ENCODE peak calls at places on chromosomes 3 and 15, in four cellular contexts. P is K562, A is HepG2, T is GM12878. B is an unnamed sample.

GRCh38 chr3:23356169-23356568 is 153.0 kb downstream of the UBE2E2 start:
- DNase-seq in P (no peak), T (no peak), A (no peak), B (no peak)

GRCh38 chr15:70892912-70893560 is 410 bp downstream of the LRRC49 start:
- DNase-seq in A (peak; percentile 6), P (no peak), T (no peak), B (no peak)

GRCh38 chr15:91186892-91187644 is 87.0 kb downstream of the SV2B start:
- DNase-seq in A (peak; percentile 13), T (no peak), P (peak; percentile 45), B (no peak)

GRCh38 chr3:124882749-124883148 is 4.4 kb downstream of the ITGB5 start:
- DNase-seq in A (no peak), T (no peak), P (no peak), B (no peak)

GRCh38 chr15:74387988-74388955 is 20.8 kb upstream of the CYP11A1 start:
- DNase-seq in A (peak; percentile 43), P (no peak), T (no peak), B (no peak)

GRCh38 chr3:146223401-146224373 is 27.2 kb downstream of the PLSCR4 start:
- DNase-seq in P (no peak), A (peak; percentile 62), T (no peak), B (no peak)

GRCh38 chr15:66154581-66154980 is 99.0 kb downstream of the MEGF11 start:
- DNase-seq in A (no peak), P (no peak), T (no peak), B (no peak)

GRCh38 chr15:68829068-68829467 is 8.4 kb upstream of the ANP32A start:
- DNase-seq in P (peak; percentile 40), A (peak; percentile 27), T (no peak), B (no peak)

GRCh38 chr3:153209596-153209995 is 47.6 kb downstream of the RAP2B start:
- DNase-seq in T (no peak), A (no peak), P (peak; percentile 56), B (peak; percentile 74)

GRCh38 chr3:132543016-132543739 is 53.9 kb upstream of the ACKR4 start:
- DNase-seq in P (peak; percentile 21), T (peak; percentile 7), A (peak; percentile 53), B (no peak)

GRCh38 chr3:38000965-38001455 is 10.4 kb downstream of the VILL start:
- DNase-seq in T (no peak), P (no peak), A (no peak), B (peak; percentile 9)

GRCh38 chr15:25437751-25438600 is 848 bp downstream of the UBE3A start:
- DNase-seq in A (peak; percentile 25), P (peak; percentile 74), T (no peak), B (peak; percentile 70)

GRCh38 chr3:11335056-11335608 is 62.9 kb downstream of the ATG7 start:
- DNase-seq in T (peak; percentile 5), A (peak; percentile 48), P (peak; percentile 70), B (no peak)

GRCh38 chr3:158434412-158435038 is 136.5 kb upstream of the MLF1 start:
- DNase-seq in T (peak; percentile 40), A (peak; percentile 78), P (peak; percentile 80), B (peak; percentile 53)

GRCh38 chr3:257826-258225 is 61.3 kb downstream of the CHL1 start:
- DNase-seq in P (no peak), A (no peak), T (no peak), B (no peak)

GRCh38 chr3:2511356-2511755 is 412.7 kb downstream of the CNTN4 start:
- DNase-seq in A (no peak), P (no peak), T (no peak), B (no peak)

GRCh38 chr15:87816016-87816415 is 440.5 kb downstream of the NTRK3 start:
- DNase-seq in P (no peak), T (no peak), A (no peak), B (no peak)

GRCh38 chr3:21551019-21551418 is 200.0 kb downstream of the ZNF385D start:
- DNase-seq in P (peak; percentile 61), T (no peak), A (peak; percentile 1), B (no peak)

GRCh38 chr15:74870496-74871213 is 2.5 kb downstream of the SCAMP2 start:
- DNase-seq in P (no peak), A (no peak), T (no peak), B (no peak)

GRCh38 chr3:159210336-159210735 is 408.5 kb downstream of the MFSD1 start:
- DNase-seq in P (no peak), A (no peak), T (no peak), B (no peak)

GRCh38 chr3:113634782-113635474 is 61.5 kb downstream of the USF3 start:
- DNase-seq in T (no peak), A (no peak), P (no peak), B (no peak)

GRCh38 chr3:16513141-16514020 is at the start of gene RFTN1:
- DNase-seq in A (no peak), P (peak; percentile 7), T (no peak), B (peak; percentile 41)

GRCh38 chr3:160928183-160928718 is 172.2 kb downstream of the PPM1L start:
- DNase-seq in P (no peak), A (no peak), T (no peak), B (no peak)

GRCh38 chr15:74034206-74034755 is 39.8 kb downstream of the PML start:
- DNase-seq in A (no peak), T (no peak), P (no peak), B (no peak)

GRCh38 chr3:183895296-183895695 is 10.6 kb upstream of the PARL start:
- DNase-seq in P (peak; percentile 63), A (peak; percentile 44), T (no peak), B (no peak)

GRCh38 chr15:30885814-30886213 is 17.9 kb upstream of the FAN1 start:
- DNase-seq in A (peak; percentile 3), T (no peak), P (peak; percentile 17), B (peak; percentile 49)

GRCh38 chr3:31039145-31039544 is 144.7 kb upstream of the GADL1 start:
- DNase-seq in P (peak; percentile 6), A (no peak), T (no peak), B (no peak)

GRCh38 chr3:24663406-24663805 is 168.8 kb upstream of the THRB start:
- DNase-seq in T (no peak), A (no peak), P (peak; percentile 40), B (no peak)

GRCh38 chr3:27724459-27725197 is 2.5 kb upstream of the EOMES start:
- DNase-seq in A (no peak), P (no peak), T (no peak), B (no peak)

GRCh38 chr3:63807901-63808589 is 11.1 kb upstream of the C3orf49 start:
- DNase-seq in P (no peak), A (no peak), T (no peak), B (no peak)

GRCh38 chr3:111727843-111728565 is 131.1 kb upstream of the PHLDB2 start:
- DNase-seq in P (no peak), A (no peak), T (no peak), B (no peak)

GRCh38 chr15:91289324-91289723 is 189.3 kb downstream of the SV2B start:
- DNase-seq in A (no peak), T (no peak), P (peak; percentile 20), B (peak; percentile 16)

GRCh38 chr15:22232675-22233074 is 152.3 kb downstream of the OR4M2 start:
- DNase-seq in P (no peak), A (no peak), T (no peak), B (no peak)

DNA sequence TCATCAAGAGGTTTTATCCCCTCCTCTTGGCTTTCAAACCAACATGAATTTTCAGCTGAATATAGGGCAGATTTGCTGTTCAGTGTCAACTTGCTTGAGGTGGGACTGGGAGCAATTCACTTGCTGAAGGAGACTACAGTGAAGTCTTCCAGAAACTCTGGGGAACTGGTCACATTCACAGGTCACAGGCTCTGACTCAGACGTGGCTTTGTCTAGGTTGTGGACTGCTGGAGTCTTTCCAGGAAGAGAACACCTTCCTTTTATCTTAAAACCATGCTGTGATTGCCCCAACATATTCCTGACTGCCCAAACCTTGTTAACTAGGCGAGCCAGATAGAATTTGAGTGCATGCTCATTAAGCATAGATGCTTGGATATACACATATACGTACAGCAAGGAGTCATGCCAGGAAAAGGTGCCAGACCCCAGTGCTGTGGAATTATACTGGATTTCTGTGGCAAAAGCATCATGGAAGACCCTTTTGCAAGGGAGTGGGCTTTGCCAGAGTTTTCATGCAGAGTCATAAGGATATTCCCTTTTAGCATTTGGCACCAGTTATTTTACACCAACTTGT is 399.1 kb upstream of the TBL1XR1 start:
- DNase-seq in A (no peak), T (no peak), P (peak; percentile 46), B (no peak)
- TF ChIP-seq CREM in A (no peak), T (no peak), P (no peak), B (no peak)

DNA sequence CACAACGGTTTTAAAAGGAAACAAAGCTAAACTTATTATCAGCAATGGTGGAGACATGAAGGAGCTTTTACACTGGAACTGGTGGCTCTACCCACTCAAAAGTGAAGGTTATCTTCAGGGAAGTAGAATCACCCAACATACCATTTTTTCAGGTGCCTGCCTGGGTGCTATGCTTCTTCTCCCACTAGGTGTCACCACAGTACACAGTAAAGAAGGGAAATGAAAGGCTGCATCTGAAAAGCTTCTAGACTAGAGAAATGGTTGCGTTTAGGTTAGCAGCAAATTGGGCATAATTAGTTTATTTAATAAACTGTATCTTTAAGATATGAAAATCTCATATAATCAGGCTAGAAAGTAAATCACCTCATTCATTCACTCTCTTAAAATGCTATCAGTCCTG is 47.0 kb upstream of the SELENOK start:
- DNase-seq in A (peak; percentile 25), P (peak; percentile 48), T (no peak), B (peak; percentile 52)
- TF ChIP-seq CREM in A (no peak), P (no peak), T (no peak), B (no peak)

DNA sequence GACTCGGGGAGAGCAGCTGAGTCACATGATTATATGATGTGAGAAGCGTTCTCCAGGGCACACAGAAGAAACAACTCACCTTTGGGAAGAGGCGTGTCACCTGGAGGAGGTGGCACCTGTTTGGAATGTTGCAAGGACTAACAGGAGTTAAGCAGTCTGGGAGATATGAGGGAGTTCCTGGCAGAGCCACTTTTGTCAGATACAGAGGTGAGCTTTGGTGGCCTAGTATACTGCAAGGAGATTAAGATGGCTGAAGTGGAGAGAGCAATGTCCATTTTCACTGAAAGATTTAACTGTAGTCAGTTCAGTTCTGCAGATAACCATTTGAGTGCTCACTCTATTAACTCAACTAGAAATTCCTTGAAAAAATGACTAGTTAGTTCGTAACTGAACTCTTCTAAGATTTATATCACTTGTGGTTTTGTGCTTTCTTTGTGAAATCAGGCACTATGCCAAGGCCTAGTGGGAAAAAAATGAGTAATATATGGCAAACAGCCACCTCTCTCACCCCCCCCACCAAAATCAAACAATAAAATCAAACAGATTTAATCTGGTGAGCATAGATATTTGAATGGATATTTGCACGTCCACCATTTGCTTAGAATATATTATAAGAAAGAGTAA is 61.3 kb downstream of the CRYBG3 start:
- DNase-seq in P (peak; percentile 1), T (no peak), A (no peak), B (no peak)
- TF ChIP-seq CREM in P (no peak), T (no peak), A (no peak), B (no peak)

GRCh38 chr3:174862101-174862500 is 3.0 kb downstream of the NAALADL2 start:
- DNase-seq in T (no peak), P (no peak), A (peak; percentile 1), B (peak; percentile 57)
- TF ChIP-seq CREM in T (no peak), P (no peak), A (no peak), B (no peak)

GRCh38 chr15:80913541-80913940 is 76.1 kb downstream of the MESD start:
- DNase-seq in T (no peak), P (no peak), A (peak; percentile 68), B (no peak)
- TF ChIP-seq CREM in T (no peak), P (no peak), A (no peak), B (no peak)

B was measured in WTC11.